ENCODE peak calls at places on chromosomes 1 and 21, in five cellular contexts. One of them, this sample, is unnamed.

GRCh38 chr1:207838156-207839082 is 72.5 kb downstream of the CD34 start:
- DNase-seq in mesenchymal stem cell: no peak
- DNase-seq in kidney: peak; percentile 88
- DNase-seq in tibial nerve: no peak
- DNase-seq in trophoblast cell: no peak
- DNase-seq in this sample: no peak

GRCh38 chr1:9784508-9785133 is 39.1 kb downstream of the CLSTN1 start:
- DNase-seq in mesenchymal stem cell: peak; percentile 66
- DNase-seq in kidney: no peak
- DNase-seq in tibial nerve: peak; percentile 15
- DNase-seq in trophoblast cell: peak; percentile 85
- DNase-seq in this sample: peak; percentile 31

GRCh38 chr1:213138892-213139291 is 87.9 kb downstream of the RPS6KC1 start:
- DNase-seq in mesenchymal stem cell: peak; percentile 32
- DNase-seq in kidney: no peak
- DNase-seq in tibial nerve: no peak
- DNase-seq in trophoblast cell: no peak
- DNase-seq in this sample: no peak

GRCh38 chr1:48710318-48710717 is 66.4 kb downstream of the BEND5 start:
- DNase-seq in mesenchymal stem cell: no peak
- DNase-seq in kidney: no peak
- DNase-seq in tibial nerve: no peak
- DNase-seq in trophoblast cell: no peak
- DNase-seq in this sample: no peak

GRCh38 chr21:37219766-37220432 is 47.2 kb downstream of the VPS26C start:
- DNase-seq in mesenchymal stem cell: no peak
- DNase-seq in kidney: no peak
- DNase-seq in tibial nerve: no peak
- DNase-seq in trophoblast cell: no peak
- DNase-seq in this sample: no peak

GRCh38 chr1:182955596-182956588 is 2.9 kb upstream of the SHCBP1L start:
- DNase-seq in mesenchymal stem cell: peak; percentile 77
- DNase-seq in kidney: peak; percentile 32
- DNase-seq in tibial nerve: no peak
- DNase-seq in trophoblast cell: peak; percentile 24
- DNase-seq in this sample: no peak

GRCh38 chr1:38586993-38587646 is 272.5 kb downstream of the RRAGC start:
- DNase-seq in mesenchymal stem cell: no peak
- DNase-seq in kidney: no peak
- DNase-seq in tibial nerve: no peak
- DNase-seq in trophoblast cell: peak; percentile 41
- DNase-seq in this sample: peak; percentile 35

GRCh38 chr1:35561297-35561971 is 3.8 kb downstream of the NCDN start:
- DNase-seq in mesenchymal stem cell: no peak
- DNase-seq in kidney: no peak
- DNase-seq in tibial nerve: no peak
- DNase-seq in trophoblast cell: no peak
- DNase-seq in this sample: no peak

GRCh38 chr1:30512253-30512921 is 211.0 kb downstream of the MATN1 start:
- DNase-seq in mesenchymal stem cell: no peak
- DNase-seq in kidney: no peak
- DNase-seq in tibial nerve: no peak
- DNase-seq in trophoblast cell: no peak
- DNase-seq in this sample: no peak

GRCh38 chr1:205719762-205720161 is 30.2 kb downstream of the NUCKS1 start:
- DNase-seq in mesenchymal stem cell: no peak
- DNase-seq in kidney: no peak
- DNase-seq in tibial nerve: no peak
- DNase-seq in trophoblast cell: no peak
- DNase-seq in this sample: no peak

GRCh38 chr1:211925016-211925415 is 94.5 kb upstream of the LPGAT1 start:
- DNase-seq in mesenchymal stem cell: no peak
- DNase-seq in kidney: no peak
- DNase-seq in tibial nerve: no peak
- DNase-seq in trophoblast cell: no peak
- DNase-seq in this sample: no peak

GRCh38 chr21:32521736-32522360 is 63.5 kb downstream of the TCP10L start:
- DNase-seq in mesenchymal stem cell: no peak
- DNase-seq in kidney: no peak
- DNase-seq in tibial nerve: no peak
- DNase-seq in trophoblast cell: no peak
- DNase-seq in this sample: no peak
- H3K9me3 ChIP-seq in mesenchymal stem cell: peaks cover 5% of the 10 kb centered on the region
- H3K9me3 ChIP-seq in kidney: no peaks in the 10 kb centered on the region
- H3K9me3 ChIP-seq in tibial nerve: no peaks in the 10 kb centered on the region
- H3K9me3 ChIP-seq in trophoblast cell: peaks cover 3% of the 10 kb centered on the region
- H3K9me3 ChIP-seq in this sample: no peaks in the 10 kb centered on the region

GRCh38 chr1:2807678-2808385 is 6.3 kb upstream of the TTC34 start:
- DNase-seq in mesenchymal stem cell: no peak
- DNase-seq in kidney: peak; percentile 63
- DNase-seq in tibial nerve: no peak
- DNase-seq in trophoblast cell: no peak
- DNase-seq in this sample: no peak
- H3K9me3 ChIP-seq in mesenchymal stem cell: no peaks in the 10 kb centered on the region
- H3K9me3 ChIP-seq in kidney: no peaks in the 10 kb centered on the region
- H3K9me3 ChIP-seq in tibial nerve: peaks cover 2% of the 10 kb centered on the region
- H3K9me3 ChIP-seq in trophoblast cell: peaks cover 69% of the 10 kb centered on the region
- H3K9me3 ChIP-seq in this sample: no peaks in the 10 kb centered on the region

GRCh38 chr21:30563072-30563471 is 2.0 kb upstream of the KRTAP19-7 start:
- DNase-seq in mesenchymal stem cell: no peak
- DNase-seq in kidney: no peak
- DNase-seq in tibial nerve: no peak
- DNase-seq in trophoblast cell: no peak
- DNase-seq in this sample: no peak

GRCh38 chr21:30567617-30568016 is 6.5 kb upstream of the KRTAP19-7 start:
- DNase-seq in mesenchymal stem cell: no peak
- DNase-seq in kidney: no peak
- DNase-seq in tibial nerve: no peak
- DNase-seq in trophoblast cell: no peak
- DNase-seq in this sample: no peak

GRCh38 chr21:30561264-30561895 is at the start of gene KRTAP19-7:
- DNase-seq in mesenchymal stem cell: no peak
- DNase-seq in kidney: no peak
- DNase-seq in tibial nerve: no peak
- DNase-seq in trophoblast cell: no peak
- DNase-seq in this sample: no peak

GRCh38 chr21:30563630-30564029 is 2.5 kb upstream of the KRTAP19-7 start:
- DNase-seq in mesenchymal stem cell: no peak
- DNase-seq in kidney: no peak
- DNase-seq in tibial nerve: no peak
- DNase-seq in trophoblast cell: no peak
- DNase-seq in this sample: no peak

GRCh38 chr21:30561957-30562356 is 843 bp upstream of the KRTAP19-7 start:
- DNase-seq in mesenchymal stem cell: no peak
- DNase-seq in kidney: no peak
- DNase-seq in tibial nerve: no peak
- DNase-seq in trophoblast cell: no peak
- DNase-seq in this sample: no peak
- H3K9me3 ChIP-seq in mesenchymal stem cell: no peaks in the 10 kb centered on the region
- H3K9me3 ChIP-seq in kidney: no peaks in the 10 kb centered on the region
- H3K9me3 ChIP-seq in tibial nerve: no peaks in the 10 kb centered on the region
- H3K9me3 ChIP-seq in trophoblast cell: no peaks in the 10 kb centered on the region
- H3K9me3 ChIP-seq in this sample: no peaks in the 10 kb centered on the region

DNA sequence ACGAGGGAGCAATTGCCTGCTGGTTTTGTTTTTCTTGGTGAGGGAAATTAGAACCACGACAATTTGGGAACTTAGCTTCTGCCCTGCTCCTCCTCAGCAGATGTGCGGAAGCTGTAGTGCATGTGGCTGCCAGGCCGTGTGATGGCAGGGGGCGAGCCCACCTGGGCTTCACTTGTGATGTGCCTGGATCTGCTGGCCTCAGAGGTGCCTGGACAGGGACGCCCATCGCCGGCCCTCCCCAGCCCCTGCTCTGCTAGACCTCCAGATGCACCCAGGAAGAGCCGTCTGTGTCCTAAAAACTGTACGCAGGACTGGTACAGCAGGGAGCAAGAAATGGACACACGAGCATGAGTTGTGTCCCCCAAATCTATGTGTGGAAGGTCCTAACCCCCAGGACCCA is 28.6 kb upstream of the C1orf174 start:
- DNase-seq in mesenchymal stem cell: no peak
- DNase-seq in kidney: peak; percentile 50
- DNase-seq in tibial nerve: no peak
- DNase-seq in trophoblast cell: no peak
- DNase-seq in this sample: no peak
- H3K9me3 ChIP-seq in mesenchymal stem cell: peaks cover 6% of the 10 kb centered on the region
- H3K9me3 ChIP-seq in kidney: no peaks in the 10 kb centered on the region
- H3K9me3 ChIP-seq in tibial nerve: no peaks in the 10 kb centered on the region
- H3K9me3 ChIP-seq in trophoblast cell: peaks cover 10% of the 10 kb centered on the region
- H3K9me3 ChIP-seq in this sample: no peaks in the 10 kb centered on the region

GRCh38 chr1:67459068-67459467 is 28.9 kb upstream of the SERBP1 start:
- DNase-seq in mesenchymal stem cell: no peak
- DNase-seq in kidney: no peak
- DNase-seq in tibial nerve: no peak
- DNase-seq in trophoblast cell: no peak
- DNase-seq in this sample: no peak
- H3K9me3 ChIP-seq in mesenchymal stem cell: no peaks in the 10 kb centered on the region
- H3K9me3 ChIP-seq in kidney: no peaks in the 10 kb centered on the region
- H3K9me3 ChIP-seq in tibial nerve: no peaks in the 10 kb centered on the region
- H3K9me3 ChIP-seq in trophoblast cell: no peaks in the 10 kb centered on the region
- H3K9me3 ChIP-seq in this sample: no peaks in the 10 kb centered on the region

DNA sequence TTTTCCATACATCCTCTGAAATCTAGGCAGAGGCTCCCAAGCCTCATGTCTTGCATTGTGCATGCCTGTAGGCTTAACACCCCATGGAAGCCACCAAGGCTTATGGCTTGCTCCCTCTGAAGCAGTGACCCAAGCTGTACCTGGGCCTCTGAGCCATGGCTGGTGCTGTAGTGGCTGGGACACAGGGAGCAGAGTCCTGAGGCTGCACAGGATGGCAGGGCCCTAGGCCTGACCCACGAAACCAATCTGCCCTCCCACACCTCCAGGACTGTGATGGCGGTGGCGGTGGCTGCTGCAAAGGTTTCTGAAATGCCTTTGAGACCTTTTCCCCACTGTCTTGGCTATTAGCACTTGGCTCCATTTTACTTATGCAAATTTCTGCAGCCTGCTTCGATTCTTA is 429.5 kb downstream of the NPHP4 start:
- DNase-seq in mesenchymal stem cell: no peak
- DNase-seq in kidney: no peak
- DNase-seq in tibial nerve: no peak
- DNase-seq in trophoblast cell: no peak
- DNase-seq in this sample: no peak
- H3K9me3 ChIP-seq in mesenchymal stem cell: peaks cover 4% of the 10 kb centered on the region
- H3K9me3 ChIP-seq in kidney: peaks cover 2% of the 10 kb centered on the region
- H3K9me3 ChIP-seq in tibial nerve: peaks cover 4% of the 10 kb centered on the region
- H3K9me3 ChIP-seq in trophoblast cell: peaks cover 7% of the 10 kb centered on the region
- H3K9me3 ChIP-seq in this sample: no peaks in the 10 kb centered on the region